ENCODE peak calls at places on chromosomes 16 and 17, in eight cellular contexts. S, E, A, B, K, T, J and L are unnamed samples.

GRCh38 chr16:8863594-8864424 is 5.0 kb downstream of the CARHSP1 start:
- DNase-seq in S (no peak), E (peak), A (peak), B (no peak), K (no peak), T (no peak), J (no peak), L (peak)

GRCh38 chr16:26740771-26741170 is 326.0 kb upstream of the C16orf82 start:
- DNase-seq in S (no peak), E (no peak), A (no peak), B (no peak), K (no peak), T (no peak), J (no peak), L (no peak)

GRCh38 chr16:70778901-70779309 is 22.1 kb downstream of the VAC14 start:
- DNase-seq in S (peak), E (no peak), A (peak), B (no peak), K (peak), T (no peak), J (peak), L (peak)

GRCh38 chr16:21646721-21647561 is 5.5 kb downstream of the IGSF6 start:
- DNase-seq in S (no peak), E (no peak), A (no peak), B (peak), K (no peak), T (peak), J (no peak), L (peak)

GRCh38 chr16:53714080-53715050 is 10.4 kb downstream of the FTO start:
- DNase-seq in S (peak), E (no peak), A (peak), B (no peak), K (peak), T (no peak), J (no peak), L (no peak)

GRCh38 chr16:78570409-78571141 is 471.1 kb downstream of the WWOX start:
- DNase-seq in S (no peak), E (no peak), A (no peak), B (no peak), K (no peak), T (no peak), J (no peak), L (peak)

GRCh38 chr16:57471852-57472664 is 9.6 kb downstream of the POLR2C start:
- DNase-seq in S (no peak), E (no peak), A (peak), B (no peak), K (no peak), T (no peak), J (no peak), L (no peak)

GRCh38 chr17:80290199-80290598 is 29.5 kb downstream of the RNF213 start:
- DNase-seq in S (no peak), E (no peak), A (no peak), B (no peak), K (no peak), T (no peak), J (no peak), L (no peak)

GRCh38 chr17:83073389-83074063 is 5.9 kb upstream of the METRNL start:
- DNase-seq in S (no peak), E (peak), A (peak), B (no peak), K (no peak), T (no peak), J (peak), L (peak)

GRCh38 chr17:81254955-81255717 is 16.0 kb downstream of the NDUFAF8 start:
- DNase-seq in S (peak), E (peak), A (peak), B (no peak), K (peak), T (no peak), J (no peak), L (peak)

GRCh38 chr16:67987460-67988160 is 7.3 kb upstream of the DPEP3 start:
- DNase-seq in S (no peak), E (no peak), A (no peak), B (no peak), K (peak), T (no peak), J (no peak), L (peak)

GRCh38 chr16:3171181-3171854 is 16.7 kb upstream of the OR1F1 start:
- DNase-seq in S (no peak), E (peak), A (no peak), B (no peak), K (no peak), T (peak), J (no peak), L (peak)

GRCh38 chr16:3171855-3172593 is 16.0 kb upstream of the OR1F1 start:
- DNase-seq in S (peak), E (peak), A (peak), B (no peak), K (no peak), T (no peak), J (no peak), L (peak)

GRCh38 chr16:3168706-3169105 is 19.3 kb upstream of the OR1F1 start:
- DNase-seq in S (no peak), E (no peak), A (no peak), B (no peak), K (no peak), T (no peak), J (no peak), L (peak)

GRCh38 chr16:3173892-3174617 is 13.9 kb upstream of the OR1F1 start:
- DNase-seq in S (no peak), E (peak), A (no peak), B (no peak), K (no peak), T (no peak), J (no peak), L (peak)

DNA sequence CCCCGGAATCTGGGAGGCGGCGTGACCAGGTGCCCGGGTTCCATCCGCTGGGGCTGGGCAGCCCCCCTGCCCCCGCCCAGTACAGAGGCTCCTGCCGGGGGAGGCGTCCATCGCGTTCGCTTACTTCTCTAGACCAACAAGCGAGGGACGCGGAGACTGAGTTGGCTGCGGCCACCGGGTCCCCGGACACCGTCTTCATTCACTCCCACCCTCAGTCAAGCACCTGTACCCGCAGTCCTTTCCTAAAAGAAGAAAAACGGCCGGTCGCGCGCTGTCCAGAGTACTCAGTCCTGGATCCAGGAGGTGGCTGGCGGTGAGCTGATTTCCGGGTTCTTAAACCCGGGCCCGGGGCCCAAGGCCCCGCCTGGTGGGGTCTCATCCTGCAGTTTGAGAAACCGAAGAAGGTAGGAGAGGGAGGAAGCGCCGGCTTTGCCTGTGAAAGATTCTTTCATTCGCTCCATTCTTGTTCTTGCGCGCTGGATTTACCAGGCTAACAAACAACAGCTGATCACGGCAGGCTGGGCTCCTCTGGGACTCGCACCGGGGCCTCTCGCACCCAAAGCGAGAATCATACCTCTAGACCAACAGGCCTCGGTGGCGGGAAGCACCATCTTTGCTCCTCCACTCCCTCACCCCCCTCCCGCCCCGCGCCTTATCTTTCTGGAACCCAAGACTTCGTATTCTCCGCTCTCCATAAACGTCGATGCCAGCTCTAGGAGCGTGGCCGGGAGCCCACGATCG is 17.4 kb upstream of the OR1F1 start:
- DNase-seq in S (no peak), E (peak), A (no peak), B (no peak), K (no peak), T (no peak), J (no peak), L (peak)
- H3K4me3 ChIP-seq in S (no peak), E (no peak), A (peak), B (peak), K (no peak), T (peak), J (no peak), L (peak)

GRCh38 chr17:65790241-65790640 is 228.8 kb upstream of the AXIN2 start:
- DNase-seq in S (no peak), E (no peak), A (no peak), B (no peak), K (no peak), T (no peak), J (no peak), L (no peak)

GRCh38 chr17:65797101-65797500 is 235.7 kb upstream of the AXIN2 start:
- DNase-seq in S (no peak), E (no peak), A (no peak), B (no peak), K (no peak), T (no peak), J (no peak), L (no peak)

GRCh38 chr17:65797809-65798208 is 236.4 kb upstream of the AXIN2 start:
- DNase-seq in S (no peak), E (peak), A (peak), B (no peak), K (no peak), T (peak), J (no peak), L (peak)

GRCh38 chr17:65799454-65799853 is 238.0 kb upstream of the AXIN2 start:
- DNase-seq in S (no peak), E (no peak), A (no peak), B (no peak), K (no peak), T (no peak), J (no peak), L (no peak)

DNA sequence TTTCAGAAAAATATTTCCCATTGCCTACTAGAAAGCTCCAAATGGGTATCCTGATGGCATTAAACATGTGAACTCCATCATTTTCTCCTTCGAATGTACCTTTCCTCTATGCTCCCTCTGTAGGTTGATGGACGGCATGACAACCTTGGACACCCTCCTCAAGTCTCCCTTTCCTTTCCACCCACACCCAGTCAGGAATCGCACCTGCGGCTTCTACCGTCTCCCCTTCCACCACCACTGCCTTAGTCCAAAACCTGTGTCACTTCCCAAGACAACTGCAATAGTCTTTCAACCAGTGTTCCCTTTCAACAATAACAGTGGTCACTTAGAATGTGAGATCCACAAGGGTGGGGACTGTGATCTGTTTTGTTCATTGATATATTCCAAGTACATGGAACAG is 233.1 kb upstream of the AXIN2 start:
- DNase-seq in S (peak), E (peak), A (peak), B (no peak), K (peak), T (no peak), J (no peak), L (peak)
- TF ChIP-seq CTCF in S (peak), E (peak), A (peak), B (peak), K (peak), T (peak), J (peak), L (peak)

GRCh38 chr17:42827472-42827871 is 3.4 kb upstream of the BECN1 start:
- DNase-seq in S (no peak), E (no peak), A (no peak), B (no peak), K (no peak), T (no peak), J (no peak), L (no peak)
- H3K4me3 ChIP-seq in S (no peak), E (no peak), A (no peak), B (no peak), K (no peak), T (no peak), J (no peak), L (no peak)

GRCh38 chr17:57121308-57122042 is 36.4 kb downstream of the AKAP1 start:
- DNase-seq in S (peak), E (peak), A (peak), B (no peak), K (peak), T (no peak), J (no peak), L (peak)
- TF ChIP-seq CTCF in S (peak), E (peak), A (peak), B (peak), K (peak), T (no peak), J (peak), L (peak)

GRCh38 chr16:46747777-46748651 is at the start of gene MYLK3:
- DNase-seq in S (peak), E (no peak), A (no peak), B (no peak), K (peak), T (no peak), J (no peak), L (no peak)
- H3K4me3 ChIP-seq in S (no peak), E (no peak), A (no peak), B (no peak), K (no peak), T (no peak), J (no peak), L (no peak)

GRCh38 chr16:75019007-75019406 is 20.2 kb downstream of the ZNRF1 start:
- DNase-seq in S (no peak), E (no peak), A (peak), B (no peak), K (no peak), T (no peak), J (no peak), L (no peak)
- TF ChIP-seq CTCF in S (no peak), E (no peak), A (no peak), B (no peak), K (no peak), T (no peak), J (no peak), L (no peak)

GRCh38 chr17:5580974-5581373 is 3.3 kb downstream of the NLRP1 start:
- DNase-seq in S (no peak), E (no peak), A (no peak), B (no peak), K (no peak), T (no peak), J (no peak), L (no peak)
- H3K4me3 ChIP-seq in S (no peak), E (no peak), A (no peak), B (no peak), K (no peak), T (no peak), J (no peak), L (no peak)